ENCODE peak calls at places on chromosomes 12 and 14, in seven cellular contexts. Y is lower lobe of right lung; G is suprapubic skin; N is A549; Q is right lobe of liver; A is CD8-positive, alpha-beta T cell; F is breast epithelium. C is an unnamed sample.

GRCh38 chr12:64480148-64480547 is 28.2 kb downstream of the TBK1 start:
- DNase-seq in Y (no peak), G (no peak), N (no peak), Q (no peak), A (no peak), F (no peak), C (no peak)

GRCh38 chr12:116861331-116861730 is 19.9 kb downstream of the HRK start:
- DNase-seq in Y (no peak), G (no peak), N (no peak), Q (no peak), A (peak), F (no peak), C (no peak)

GRCh38 chr12:26196424-26196722 is 1.0 kb downstream of the SSPN start:
- DNase-seq in Y (no peak), G (no peak), N (no peak), Q (no peak), A (no peak), F (no peak), C (no peak)

GRCh38 chr14:21558703-21559063 is 21.2 kb downstream of the OR10G3 start:
- DNase-seq in Y (no peak), G (no peak), N (no peak), Q (no peak), A (no peak), F (no peak), C (no peak)

GRCh38 chr12:72499244-72499643 is 227.1 kb downstream of the TRHDE start:
- DNase-seq in Y (no peak), G (no peak), N (no peak), Q (no peak), A (no peak), F (no peak), C (no peak)

GRCh38 chr12:107264667-107265066 is 171.3 kb upstream of the CRY1 start:
- DNase-seq in Y (no peak), G (no peak), N (no peak), Q (no peak), A (peak), F (no peak), C (no peak)

GRCh38 chr14:68365228-68365627 is 427.6 kb downstream of the ZFP36L1 start:
- DNase-seq in Y (no peak), G (no peak), N (no peak), Q (no peak), A (no peak), F (no peak), C (no peak)

GRCh38 chr14:44029933-44030332 is 477.1 kb downstream of the FSCB start:
- DNase-seq in Y (no peak), G (no peak), N (no peak), Q (no peak), A (no peak), F (no peak), C (no peak)

GRCh38 chr12:45703942-45704341 is 25.6 kb upstream of the ARID2 start:
- DNase-seq in Y (no peak), G (no peak), N (no peak), Q (no peak), A (no peak), F (no peak), C (no peak)

GRCh38 chr12:87444039-87444438 is 585.2 kb downstream of the C12orf50 start:
- DNase-seq in Y (no peak), G (no peak), N (no peak), Q (no peak), A (no peak), F (no peak), C (no peak)

GRCh38 chr14:65045011-65045410 is 57.3 kb downstream of the MAX start:
- DNase-seq in Y (no peak), G (no peak), N (no peak), Q (no peak), A (no peak), F (no peak), C (no peak)

GRCh38 chr14:69852897-69853296 is 26.3 kb upstream of the SMOC1 start:
- DNase-seq in Y (no peak), G (no peak), N (no peak), Q (no peak), A (no peak), F (no peak), C (no peak)

GRCh38 chr14:96098309-96098998 is 59.3 kb downstream of the C14orf132 start:
- DNase-seq in Y (no peak), G (peak), N (peak), Q (peak), A (no peak), F (no peak), C (no peak)

GRCh38 chr14:100446572-100446971 is 123.4 kb downstream of the SLC25A47 start:
- DNase-seq in Y (no peak), G (no peak), N (no peak), Q (no peak), A (no peak), F (no peak), C (no peak)

GRCh38 chr14:69570836-69571330 is 3.8 kb downstream of the CCDC177 start:
- DNase-seq in Y (no peak), G (no peak), N (no peak), Q (no peak), A (no peak), F (no peak), C (no peak)

GRCh38 chr12:111426341-111427185 is 20.8 kb downstream of the SH2B3 start:
- DNase-seq in Y (no peak), G (no peak), N (no peak), Q (no peak), A (peak), F (no peak), C (no peak)

GRCh38 chr14:47549886-47550285 is 125.5 kb downstream of the MDGA2 start:
- DNase-seq in Y (no peak), G (no peak), N (no peak), Q (no peak), A (no peak), F (no peak), C (no peak)

GRCh38 chr12:109595321-109595902 is 21.8 kb downstream of the MVK start:
- DNase-seq in Y (no peak), G (no peak), N (no peak), Q (no peak), A (no peak), F (no peak), C (no peak)

GRCh38 chr14:57725399-57726077 is 140.4 kb downstream of the SLC35F4 start:
- DNase-seq in Y (no peak), G (no peak), N (no peak), Q (no peak), A (no peak), F (no peak), C (no peak)

GRCh38 chr14:26888592-26888991 is 290.8 kb upstream of the NOVA1 start:
- DNase-seq in Y (no peak), G (no peak), N (no peak), Q (no peak), A (no peak), F (no peak), C (no peak)

GRCh38 chr12:95998611-95999300 is 2.6 kb upstream of the HAL start:
- DNase-seq in Y (no peak), G (no peak), N (peak), Q (peak), A (peak), F (no peak), C (no peak)

GRCh38 chr14:45065540-45065939 is 18.4 kb upstream of the PRPF39 start:
- DNase-seq in Y (no peak), G (no peak), N (no peak), Q (no peak), A (no peak), F (no peak), C (no peak)

GRCh38 chr12:67394600-67394999 is 125.4 kb downstream of the CAND1 start:
- DNase-seq in Y (no peak), G (no peak), N (no peak), Q (no peak), A (no peak), F (no peak), C (peak)

GRCh38 chr14:69370061-69370460 is 28.0 kb downstream of the ERH start:
- DNase-seq in Y (no peak), G (no peak), N (no peak), Q (no peak), A (no peak), F (no peak), C (no peak)

GRCh38 chr14:95043732-95044462 is 113.4 kb downstream of the DICER1 start:
- DNase-seq in Y (no peak), G (peak), N (no peak), Q (no peak), A (no peak), F (no peak), C (no peak)

GRCh38 chr14:83594874-83595273 is 1935.1 kb upstream of the FLRT2 start:
- DNase-seq in Y (no peak), G (no peak), N (no peak), Q (no peak), A (no peak), F (no peak), C (no peak)

GRCh38 chr14:90491221-90491867 is 94.5 kb downstream of the CALM1 start:
- DNase-seq in Y (no peak), G (no peak), N (no peak), Q (peak), A (no peak), F (no peak), C (no peak)

GRCh38 chr12:6603095-6603567 is 4.0 kb downstream of the CHD4 start:
- DNase-seq in Y (no peak), G (no peak), N (no peak), Q (no peak), A (peak), F (no peak), C (no peak)

GRCh38 chr14:93207468-93208308 is 632 bp downstream of the UBR7 start:
- DNase-seq in Y (no peak), G (no peak), N (peak), Q (no peak), A (peak), F (no peak), C (peak)

GRCh38 chr14:69769623-69770022 is 2.7 kb downstream of the SRSF5 start:
- DNase-seq in Y (no peak), G (no peak), N (no peak), Q (peak), A (no peak), F (no peak), C (peak)

GRCh38 chr12:92759634-92760268 is 57.0 kb downstream of the PLEKHG7 start:
- DNase-seq in Y (no peak), G (no peak), N (peak), Q (no peak), A (no peak), F (no peak), C (no peak)

GRCh38 chr12:107330901-107331431 is 237.6 kb upstream of the CRY1 start:
- DNase-seq in Y (no peak), G (no peak), N (no peak), Q (no peak), A (no peak), F (no peak), C (no peak)

GRCh38 chr14:68910540-68910939 is 68.6 kb downstream of the ACTN1 start:
- DNase-seq in Y (peak), G (no peak), N (no peak), Q (no peak), A (no peak), F (no peak), C (no peak)

GRCh38 chr12:51848843-51849735 is 571 bp upstream of the FIGNL2 start:
- DNase-seq in Y (no peak), G (no peak), N (no peak), Q (peak), A (no peak), F (no peak), C (no peak)

GRCh38 chr12:86838264-86838663 is 582.1 kb upstream of the MGAT4C start:
- DNase-seq in Y (no peak), G (no peak), N (no peak), Q (no peak), A (no peak), F (no peak), C (no peak)

DNA sequence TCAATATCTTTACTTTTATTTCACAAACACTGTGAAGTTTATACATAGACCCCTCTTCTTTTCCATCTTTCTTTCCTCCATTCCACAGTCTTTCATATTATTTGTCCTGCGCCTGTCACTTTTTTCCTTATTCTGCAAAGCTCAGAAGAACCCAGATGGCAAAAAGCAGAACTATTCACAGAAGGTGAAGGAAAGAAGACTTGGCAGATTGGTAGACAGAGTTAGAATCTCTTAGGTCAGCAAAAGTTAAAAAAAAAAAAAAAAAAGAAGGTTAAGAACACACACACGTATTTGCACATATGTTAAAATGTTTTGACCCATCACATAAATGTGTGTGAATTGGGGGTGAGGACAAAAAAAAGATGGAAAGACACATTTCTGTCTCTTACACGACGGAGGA is 50.3 kb upstream of the ABCC9 start:
- DNase-seq in Y (no peak), G (no peak), N (no peak), Q (no peak), A (no peak), F (no peak), C (no peak)
- TF ChIP-seq CTCF in Y (no peak), G (no peak), N (no peak), Q (no peak), A (no peak), F (no peak), C (no peak)

GRCh38 chr14:101810897-101811620 is 49.5 kb downstream of the PPP2R5C start:
- DNase-seq in Y (no peak), G (no peak), N (no peak), Q (no peak), A (no peak), F (no peak), C (no peak)
- H3K27ac ChIP-seq in Y (peak), G (peak), N (peak), Q (peak), A (peak), F (peak), C (peak)

GRCh38 chr12:62744551-62744950 is 190.4 kb downstream of the PPM1H start:
- DNase-seq in Y (peak), G (no peak), N (no peak), Q (no peak), A (no peak), F (no peak), C (peak)
- H3K4me3 ChIP-seq in Y (no peak), G (no peak), N (no peak), Q (no peak), A (no peak), F (no peak), C (no peak)

GRCh38 chr14:63438065-63438757 is 105.0 kb downstream of the PPP2R5E start:
- DNase-seq in Y (no peak), G (no peak), N (peak), Q (peak), A (peak), F (peak), C (peak)
- TF ChIP-seq CTCF in Y (peak), G (no peak), N (peak), Q (peak), A (peak), F (peak), C (no peak)

GRCh38 chr12:104575442-104575841 is 118.7 kb downstream of the CHST11 start:
- DNase-seq in Y (no peak), G (no peak), N (no peak), Q (no peak), A (no peak), F (no peak), C (no peak)
- H3K27ac ChIP-seq in Y (no peak), G (no peak), N (no peak), Q (no peak), A (no peak), F (no peak), C (no peak)

DNA sequence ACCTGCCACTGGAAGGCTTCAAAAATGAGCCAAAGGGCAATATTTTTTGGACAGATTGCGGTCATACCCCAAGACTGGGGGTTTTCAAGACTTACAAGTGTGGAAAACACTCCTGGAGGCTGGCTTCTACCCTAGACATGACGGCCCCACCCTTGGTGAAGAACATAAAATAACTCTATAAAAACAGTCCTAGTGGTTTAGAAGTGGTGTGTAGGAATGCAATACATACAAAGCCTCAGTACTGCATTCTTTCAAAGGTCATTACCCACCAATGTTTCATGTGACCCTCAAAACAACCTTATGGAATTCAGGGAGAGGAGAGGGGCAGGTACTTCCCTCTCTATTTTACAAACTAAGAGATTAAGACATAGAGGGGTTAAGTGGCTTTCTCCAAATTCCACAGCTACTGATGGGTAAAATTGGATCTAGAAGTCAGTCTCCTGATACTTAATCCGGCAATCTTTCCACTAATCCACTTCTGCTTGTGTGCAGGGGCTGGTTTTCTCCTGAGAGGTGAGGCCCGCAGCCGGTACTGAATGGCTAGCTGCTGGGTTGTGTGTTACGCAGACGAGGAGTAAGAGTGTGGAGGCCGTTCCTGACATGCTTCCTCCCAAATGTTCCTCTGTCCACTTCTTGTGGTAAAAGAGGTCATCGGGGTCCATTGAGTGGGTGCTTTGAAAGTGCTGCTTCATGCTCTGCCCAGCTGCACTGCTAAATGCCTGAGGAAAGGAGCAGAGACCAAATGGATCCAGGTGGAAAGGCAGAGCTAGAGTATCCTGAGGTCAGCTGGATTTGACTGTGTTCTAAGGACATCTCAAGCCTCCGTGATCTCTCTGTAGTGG is 16.2 kb downstream of the SLC7A8 start:
- DNase-seq in Y (no peak), G (peak), N (no peak), Q (no peak), A (no peak), F (no peak), C (no peak)
- H3K4me3 ChIP-seq in Y (no peak), G (no peak), N (no peak), Q (no peak), A (no peak), F (no peak), C (no peak)

GRCh38 chr12:54338682-54339296 is 13.9 kb downstream of the COPZ1 start:
- DNase-seq in Y (no peak), G (no peak), N (no peak), Q (no peak), A (no peak), F (no peak), C (no peak)

GRCh38 chr12:54333420-54334034 is 8.6 kb downstream of the COPZ1 start:
- DNase-seq in Y (no peak), G (no peak), N (no peak), Q (no peak), A (no peak), F (no peak), C (no peak)

GRCh38 chr12:54340845-54341244 is 15.9 kb downstream of the COPZ1 start:
- DNase-seq in Y (no peak), G (no peak), N (no peak), Q (no peak), A (no peak), F (no peak), C (no peak)

GRCh38 chr12:54337854-54338650 is 13.1 kb downstream of the COPZ1 start:
- DNase-seq in Y (no peak), G (no peak), N (no peak), Q (no peak), A (no peak), F (no peak), C (no peak)

DNA sequence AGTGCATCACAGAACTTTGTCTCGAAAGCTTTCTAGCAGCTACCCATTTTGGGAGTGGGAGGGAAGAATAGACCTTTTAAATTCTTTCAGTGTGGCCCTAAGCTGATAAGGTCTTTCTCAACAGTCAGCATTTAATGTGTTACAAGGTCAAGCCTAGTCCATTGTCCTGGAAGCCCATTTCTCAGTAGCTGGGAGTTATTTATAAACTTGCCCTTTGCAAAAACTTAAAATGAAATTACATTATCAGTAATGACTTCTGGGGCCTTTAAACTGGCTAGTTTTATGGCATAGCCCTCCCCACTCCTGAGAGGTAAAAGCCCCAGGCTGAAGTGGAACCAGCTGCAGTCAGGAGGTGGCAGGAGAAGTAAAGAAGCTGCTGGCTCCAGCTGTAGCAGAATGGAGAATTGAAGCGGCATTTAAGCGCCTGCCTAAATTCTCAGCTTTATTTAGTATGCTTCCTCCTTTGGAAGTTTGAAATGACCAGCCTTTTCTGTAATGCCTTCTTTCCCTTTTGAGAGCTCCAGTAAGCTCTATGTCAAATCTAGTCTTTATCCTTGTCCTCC is 12.4 kb downstream of the COPZ1 start:
- DNase-seq in Y (no peak), G (no peak), N (no peak), Q (no peak), A (no peak), F (no peak), C (no peak)
- TF ChIP-seq CTCF in Y (no peak), G (no peak), N (no peak), Q (no peak), A (no peak), F (no peak), C (no peak)

DNA sequence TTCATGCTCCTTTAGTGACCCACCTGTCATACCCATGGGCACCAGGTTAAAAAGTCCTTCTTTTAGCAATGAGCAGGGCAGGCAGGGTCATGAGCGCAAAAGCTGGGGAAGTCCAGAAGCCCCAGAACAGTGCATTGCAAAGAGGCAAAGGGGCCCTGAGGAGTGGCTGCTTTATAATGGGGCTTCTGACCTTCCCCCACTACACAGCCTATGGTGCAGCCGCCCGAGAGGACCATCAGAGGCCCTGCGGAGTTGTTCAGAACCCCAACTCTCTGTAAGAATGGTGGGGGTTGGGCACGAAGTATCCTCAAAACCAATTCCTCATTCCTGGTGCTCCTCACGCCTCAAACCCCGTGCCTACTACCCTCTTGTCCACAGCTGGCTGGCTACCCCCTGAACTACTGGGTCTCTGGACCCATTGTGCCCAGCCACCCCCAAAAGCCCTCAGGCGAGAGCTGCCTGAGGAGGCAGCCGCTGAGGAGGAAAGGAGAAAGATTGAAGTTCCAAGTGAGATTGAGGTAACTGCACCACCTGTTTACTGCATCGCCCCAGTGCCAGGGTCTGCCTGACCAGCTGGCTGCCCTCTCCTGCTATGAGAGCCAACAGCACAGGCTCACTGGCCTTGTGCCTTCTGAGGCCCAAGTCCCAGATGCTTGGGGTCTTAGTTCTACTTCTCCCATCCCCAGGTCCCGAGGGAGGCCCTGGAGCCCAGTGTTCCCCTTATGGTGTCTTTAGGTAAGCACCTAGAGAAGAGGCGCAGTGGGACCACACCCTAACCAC is 6.7 kb downstream of the REC8 start:
- DNase-seq in Y (no peak), G (no peak), N (no peak), Q (peak), A (no peak), F (no peak), C (no peak)
- H3K27ac ChIP-seq in Y (no peak), G (no peak), N (no peak), Q (peak), A (no peak), F (no peak), C (no peak)